ENCODE peak calls at places on chromosomes 5 and 9, in nine cellular contexts. P is fibroblast of the aortic adventitia, G is lower leg skin, N is kidney, H is AG10803, V is astrocyte of the spinal cord, R is uterus, Q is psoas muscle, C is fibroblast of pulmonary artery. X is an unnamed sample.

GRCh38 chr9:14433841-14434511 is 120.0 kb upstream of the NFIB start:
- DNase-seq in P (peak; percentile 89), G (no peak), N (no peak), H (peak; percentile 63), V (peak; percentile 73), R (peak; percentile 22), Q (no peak), C (peak; percentile 87), X (peak; percentile 65)

GRCh38 chr9:105976257-105976656 is 281.9 kb downstream of the TMEM38B start:
- DNase-seq in P (no peak), G (no peak), N (no peak), H (no peak), V (no peak), R (no peak), Q (no peak), C (no peak), X (no peak)

GRCh38 chr5:150166193-150167162 is at the start of gene CDX1:
- DNase-seq in P (no peak), G (no peak), N (no peak), H (no peak), V (no peak), R (no peak), Q (no peak), C (no peak), X (no peak)

GRCh38 chr5:154618696-154619095 is 136.5 kb upstream of the LARP1 start:
- DNase-seq in P (no peak), G (no peak), N (no peak), H (peak; percentile 10), V (no peak), R (no peak), Q (no peak), C (no peak), X (no peak)

GRCh38 chr5:40754381-40755092 is 1.2 kb downstream of the TTC33 start:
- DNase-seq in P (peak; percentile 45), G (no peak), N (no peak), H (peak; percentile 41), V (no peak), R (no peak), Q (no peak), C (peak; percentile 53), X (no peak)

GRCh38 chr9:3437031-3437430 is 88.8 kb downstream of the RFX3 start:
- DNase-seq in P (no peak), G (no peak), N (no peak), H (no peak), V (no peak), R (no peak), Q (no peak), C (no peak), X (no peak)

GRCh38 chr9:7704543-7704942 is 95.0 kb downstream of the DMAC1 start:
- DNase-seq in P (no peak), G (no peak), N (no peak), H (no peak), V (no peak), R (no peak), Q (no peak), C (no peak), X (no peak)

GRCh38 chr5:31477516-31477915 is 54.4 kb downstream of the DROSHA start:
- DNase-seq in P (no peak), G (no peak), N (no peak), H (no peak), V (no peak), R (no peak), Q (no peak), C (no peak), X (no peak)

GRCh38 chr9:127706836-127707241 is at the start of gene CFAP157:
- DNase-seq in P (no peak), G (no peak), N (no peak), H (no peak), V (no peak), R (no peak), Q (no peak), C (peak; percentile 18), X (no peak)

GRCh38 chr9:108474356-108474755 is 381.4 kb downstream of the ACTL7B start:
- DNase-seq in P (no peak), G (no peak), N (no peak), H (no peak), V (peak; percentile 36), R (no peak), Q (no peak), C (peak; percentile 49), X (no peak)

GRCh38 chr9:110949081-110949480 is 89.2 kb downstream of the LPAR1 start:
- DNase-seq in P (no peak), G (no peak), N (no peak), H (peak; percentile 46), V (no peak), R (no peak), Q (no peak), C (no peak), X (no peak)

GRCh38 chr5:61401726-61402125 is 69.7 kb downstream of the ZSWIM6 start:
- DNase-seq in P (peak; percentile 67), G (no peak), N (no peak), H (peak; percentile 62), V (peak; percentile 72), R (no peak), Q (no peak), C (peak; percentile 69), X (no peak)

GRCh38 chr5:120684749-120685415 is 220.8 kb downstream of the PRR16 start:
- DNase-seq in P (peak; percentile 18), G (no peak), N (no peak), H (peak; percentile 25), V (peak; percentile 17), R (no peak), Q (no peak), C (no peak), X (no peak)

GRCh38 chr9:97510797-97511761 is 9.6 kb downstream of the TMOD1 start:
- DNase-seq in P (peak; percentile 65), G (no peak), N (no peak), H (peak; percentile 28), V (peak; percentile 88), R (peak; percentile 73), Q (peak; percentile 62), C (peak; percentile 57), X (peak; percentile 24)

GRCh38 chr9:69200071-69200470 is 26.0 kb downstream of the TJP2 start:
- DNase-seq in P (peak; percentile 42), G (no peak), N (peak; percentile 77), H (no peak), V (peak; percentile 41), R (peak; percentile 35), Q (no peak), C (peak; percentile 52), X (no peak)

GRCh38 chr5:2703615-2704014 is 47.9 kb downstream of the IRX2 start:
- DNase-seq in P (no peak), G (no peak), N (no peak), H (no peak), V (no peak), R (no peak), Q (no peak), C (no peak), X (no peak)

GRCh38 chr5:87121315-87122170 is 146.1 kb upstream of the RASA1 start:
- DNase-seq in P (peak; percentile 93), G (no peak), N (no peak), H (peak; percentile 88), V (peak; percentile 94), R (no peak), Q (no peak), C (peak; percentile 90), X (peak; percentile 75)

GRCh38 chr9:121646992-121647391 is 4.4 kb upstream of the DAB2IP start:
- DNase-seq in P (no peak), G (no peak), N (no peak), H (no peak), V (no peak), R (no peak), Q (no peak), C (no peak), X (no peak)

GRCh38 chr5:177565046-177565445 is 10.7 kb upstream of the FAM193B start:
- DNase-seq in P (no peak), G (no peak), N (no peak), H (no peak), V (no peak), R (no peak), Q (no peak), C (no peak), X (no peak)

GRCh38 chr9:80175286-80175906 is 603.6 kb downstream of the TLE4 start:
- DNase-seq in P (peak; percentile 58), G (no peak), N (no peak), H (peak; percentile 49), V (peak; percentile 67), R (no peak), Q (no peak), C (peak; percentile 60), X (peak; percentile 23)

GRCh38 chr5:144189800-144190429 is 19.2 kb downstream of the KCTD16 start:
- DNase-seq in P (peak; percentile 92), G (no peak), N (no peak), H (peak; percentile 37), V (peak; percentile 75), R (no peak), Q (no peak), C (peak; percentile 95), X (no peak)

GRCh38 chr9:123291736-123292135 is 23.4 kb upstream of the STRBP start:
- DNase-seq in P (no peak), G (no peak), N (no peak), H (no peak), V (no peak), R (no peak), Q (no peak), C (no peak), X (no peak)
- H3K4me3 ChIP-seq in P (no peak overlapping the region), G (no peak overlapping the region), N (no peak overlapping the region), H (no peak overlapping the region), V (no peak overlapping the region), R (no peak overlapping the region), Q (no peak overlapping the region), C (no peak overlapping the region), X (no peak overlapping the region)

GRCh38 chr5:68911840-68912690 is 181.7 kb upstream of the SLC30A5 start:
- DNase-seq in P (peak; percentile 66), G (no peak), N (no peak), H (peak; percentile 66), V (peak; percentile 77), R (no peak), Q (no peak), C (peak; percentile 83), X (peak; percentile 69)
- TF ChIP-seq CTCF in P (no peak), G (no peak), N (no peak), H (no peak), V (no peak), R (no peak), Q (no peak), C (no peak), X (no peak)

DNA sequence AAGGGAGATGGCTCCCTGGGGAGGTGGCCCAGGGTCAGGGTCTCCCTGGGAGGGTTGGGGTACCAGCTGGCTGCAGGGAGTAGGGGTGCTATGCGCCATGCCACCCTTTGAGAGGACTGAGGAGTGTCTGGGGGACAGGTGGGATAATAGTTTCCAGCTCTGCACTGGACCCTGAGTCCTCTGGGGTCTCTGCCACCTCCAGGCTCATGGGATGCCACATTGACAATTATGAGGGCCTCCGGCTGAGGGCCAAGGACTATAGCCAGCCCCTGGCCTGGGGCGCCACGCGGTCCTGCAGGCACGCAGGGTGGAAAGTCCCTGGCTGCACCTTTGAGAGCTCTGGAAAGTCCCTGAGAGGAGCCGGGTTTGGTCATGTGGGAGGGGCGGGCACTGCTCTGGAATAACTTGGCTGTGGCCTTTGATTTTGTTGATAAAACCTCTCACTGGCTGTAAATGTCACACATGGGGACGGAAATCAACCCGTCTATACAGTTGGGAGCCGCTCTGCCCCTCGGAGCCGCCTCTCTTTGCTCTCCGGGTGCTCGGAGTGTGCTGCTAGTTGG is 16.0 kb downstream of the TRAF2 start:
- DNase-seq in P (peak; percentile 83), G (peak; percentile 74), N (peak; percentile 94), H (peak; percentile 68), V (peak; percentile 32), R (peak; percentile 47), Q (peak; percentile 79), C (peak; percentile 61), X (no peak)
- H3K4me3 ChIP-seq in P (no peak overlapping the region), G (no peak overlapping the region), N (peak overlapping the region; percentile 11), H (no peak overlapping the region), V (no peak overlapping the region), R (no peak overlapping the region), Q (peak overlapping the region; percentile 42), C (no peak overlapping the region), X (no peak overlapping the region)

GRCh38 chr5:107855171-107855570 is 184.4 kb upstream of the EFNA5 start:
- DNase-seq in P (no peak), G (no peak), N (no peak), H (peak; percentile 53), V (no peak), R (no peak), Q (no peak), C (no peak), X (no peak)
- TF ChIP-seq CTCF in P (no peak), G (no peak), N (no peak), H (peak; percentile 36), V (no peak), R (no peak), Q (no peak), C (no peak), X (no peak)

X was measured in astrocyte of the cerebellum.